ENCODE peak calls at places on chromosomes 3 and 15, in four cellular contexts. One of them, this sample, is unnamed. For H3K4me1, the result is how much of the 10 kb centered on the place peaks cover.

GRCh38 chr3:192795021-192795420 is 67.7 kb upstream of the FGF12 start:
- DNase-seq in HCT116: no peak
- DNase-seq in neural progenitor cell: no peak
- DNase-seq in pancreas: no peak
- DNase-seq in this sample: no peak

GRCh38 chr15:49471733-49472132 is 48.7 kb downstream of the FGF7 start:
- DNase-seq in pancreas: peak
- DNase-seq in neural progenitor cell: no peak
- DNase-seq in HCT116: no peak
- DNase-seq in this sample: no peak

GRCh38 chr3:100527347-100527735 is 34.9 kb downstream of the TMEM45A start:
- DNase-seq in neural progenitor cell: no peak
- DNase-seq in pancreas: no peak
- DNase-seq in HCT116: no peak
- DNase-seq in this sample: no peak

GRCh38 chr3:12796171-12797123 is at the start of gene CAND2:
- DNase-seq in neural progenitor cell: peak
- DNase-seq in HCT116: no peak
- DNase-seq in pancreas: peak
- DNase-seq in this sample: no peak

GRCh38 chr3:105158277-105158676 is 208.4 kb upstream of the ALCAM start:
- DNase-seq in neural progenitor cell: no peak
- DNase-seq in pancreas: no peak
- DNase-seq in HCT116: no peak
- DNase-seq in this sample: no peak

GRCh38 chr15:30991301-30992072 is at the start of gene MTMR10:
- DNase-seq in HCT116: peak
- DNase-seq in neural progenitor cell: peak
- DNase-seq in pancreas: peak
- DNase-seq in this sample: no peak

GRCh38 chr3:99665017-99665416 is 26.6 kb downstream of the COL8A1 start:
- DNase-seq in neural progenitor cell: no peak
- DNase-seq in HCT116: no peak
- DNase-seq in pancreas: no peak
- DNase-seq in this sample: no peak

GRCh38 chr3:123397050-123397590 is 51.8 kb downstream of the ADCY5 start:
- DNase-seq in pancreas: no peak
- DNase-seq in HCT116: no peak
- DNase-seq in neural progenitor cell: no peak
- DNase-seq in this sample: no peak

GRCh38 chr15:32641517-32642059 is at the start of gene SCG5:
- DNase-seq in pancreas: no peak
- DNase-seq in neural progenitor cell: peak
- DNase-seq in HCT116: no peak
- DNase-seq in this sample: peak

GRCh38 chr3:148075829-148076716 is 621.6 kb upstream of the AGTR1 start:
- DNase-seq in neural progenitor cell: peak
- DNase-seq in HCT116: peak
- DNase-seq in pancreas: no peak
- DNase-seq in this sample: peak

GRCh38 chr15:99054892-99055291 is 47.3 kb upstream of the PGPEP1L start:
- DNase-seq in HCT116: no peak
- DNase-seq in pancreas: no peak
- DNase-seq in neural progenitor cell: no peak
- DNase-seq in this sample: no peak

GRCh38 chr15:99452728-99453643 is 112.8 kb upstream of the MEF2A start:
- DNase-seq in neural progenitor cell: no peak
- DNase-seq in HCT116: no peak
- DNase-seq in pancreas: peak
- DNase-seq in this sample: no peak

GRCh38 chr3:154081305-154081704 is 39.9 kb upstream of the ARHGEF26 start:
- DNase-seq in pancreas: no peak
- DNase-seq in neural progenitor cell: no peak
- DNase-seq in HCT116: no peak
- DNase-seq in this sample: no peak

GRCh38 chr3:127035672-127036071 is 52.8 kb downstream of the PLXNA1 start:
- DNase-seq in pancreas: peak
- DNase-seq in HCT116: peak
- DNase-seq in neural progenitor cell: no peak
- DNase-seq in this sample: no peak

GRCh38 chr15:77493324-77493907 is 72.7 kb downstream of the HMG20A start:
- DNase-seq in HCT116: no peak
- DNase-seq in pancreas: no peak
- DNase-seq in neural progenitor cell: no peak
- DNase-seq in this sample: no peak

GRCh38 chr15:79673416-79674123 is 223.2 kb downstream of the MTHFS start:
- DNase-seq in HCT116: no peak
- DNase-seq in neural progenitor cell: peak
- DNase-seq in pancreas: no peak
- DNase-seq in this sample: no peak

GRCh38 chr3:48598323-48599076 is 3.4 kb upstream of the COL7A1 start:
- DNase-seq in neural progenitor cell: no peak
- DNase-seq in pancreas: no peak
- DNase-seq in HCT116: no peak
- DNase-seq in this sample: no peak

GRCh38 chr3:48926425-48927392 is 8.1 kb downstream of the ARIH2 start:
- DNase-seq in pancreas: no peak
- DNase-seq in HCT116: no peak
- DNase-seq in neural progenitor cell: no peak
- DNase-seq in this sample: no peak

GRCh38 chr3:194204036-194204792 is 68.3 kb downstream of the HES1 start:
- DNase-seq in pancreas: no peak
- DNase-seq in HCT116: no peak
- DNase-seq in neural progenitor cell: peak
- DNase-seq in this sample: no peak

GRCh38 chr3:76383781-76384180 is 598.4 kb upstream of the ZNF717 start:
- DNase-seq in neural progenitor cell: no peak
- DNase-seq in HCT116: no peak
- DNase-seq in pancreas: no peak
- DNase-seq in this sample: no peak

GRCh38 chr15:77964193-77964592 is 113.3 kb downstream of the TBC1D2B start:
- DNase-seq in pancreas: no peak
- DNase-seq in neural progenitor cell: no peak
- DNase-seq in HCT116: no peak
- DNase-seq in this sample: no peak

GRCh38 chr3:129606522-129607390 is at the start of gene PLXND1:
- DNase-seq in pancreas: peak
- DNase-seq in neural progenitor cell: peak
- DNase-seq in HCT116: no peak
- DNase-seq in this sample: no peak

GRCh38 chr3:48398701-48399386 is 26.8 kb downstream of the FBXW12 start:
- DNase-seq in HCT116: no peak
- DNase-seq in pancreas: no peak
- DNase-seq in neural progenitor cell: no peak
- DNase-seq in this sample: no peak

GRCh38 chr3:52399593-52399992 is 45.3 kb downstream of the SEMA3G start:
- DNase-seq in pancreas: no peak
- DNase-seq in neural progenitor cell: no peak
- DNase-seq in HCT116: no peak
- DNase-seq in this sample: no peak

GRCh38 chr3:149717391-149718056 is 34.8 kb downstream of the COMMD2 start:
- DNase-seq in neural progenitor cell: peak
- DNase-seq in pancreas: peak
- DNase-seq in HCT116: peak
- DNase-seq in this sample: peak

GRCh38 chr3:46369675-46370132 is 1.0 kb upstream of the CCR5 start:
- DNase-seq in pancreas: no peak
- DNase-seq in neural progenitor cell: no peak
- DNase-seq in HCT116: no peak
- DNase-seq in this sample: no peak

DNA sequence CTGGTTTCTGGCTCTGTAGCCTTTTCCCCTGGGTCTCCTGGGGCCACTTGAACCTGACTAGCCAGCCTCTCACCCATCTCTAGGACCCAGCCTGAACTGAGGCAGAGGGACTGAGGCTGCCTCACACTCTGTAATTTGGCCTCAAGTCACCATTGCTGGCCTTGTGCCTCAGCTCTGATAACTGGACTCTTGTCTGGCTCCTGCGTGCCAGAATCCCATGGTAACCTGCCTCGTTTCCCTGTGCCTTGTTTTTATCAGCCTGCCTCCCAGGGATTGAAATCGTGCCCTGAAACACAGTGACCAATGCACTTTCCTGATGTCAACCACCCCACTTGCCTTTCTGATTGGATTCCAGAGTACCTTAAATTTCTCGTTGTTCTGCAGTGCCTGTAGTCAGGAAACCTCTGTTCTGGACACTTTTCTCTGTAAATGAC is 27.9 kb downstream of the CRTC3 start:
- DNase-seq in neural progenitor cell: no peak
- DNase-seq in HCT116: no peak
- DNase-seq in pancreas: peak
- DNase-seq in this sample: no peak
- H3K4me1 ChIP-seq in neural progenitor cell: under half
- H3K4me1 ChIP-seq in HCT116: under half
- H3K4me1 ChIP-seq in pancreas: under half
- H3K4me1 ChIP-seq in this sample: under half

GRCh38 chr15:82020588-82020987 is 25.2 kb downstream of the MEX3B start:
- DNase-seq in pancreas: no peak
- DNase-seq in HCT116: no peak
- DNase-seq in neural progenitor cell: peak
- DNase-seq in this sample: no peak

GRCh38 chr15:82014989-82015388 is 30.8 kb downstream of the MEX3B start:
- DNase-seq in HCT116: no peak
- DNase-seq in neural progenitor cell: no peak
- DNase-seq in pancreas: no peak
- DNase-seq in this sample: no peak

GRCh38 chr15:82021992-82022391 is 23.8 kb downstream of the MEX3B start:
- DNase-seq in pancreas: no peak
- DNase-seq in HCT116: no peak
- DNase-seq in neural progenitor cell: no peak
- DNase-seq in this sample: no peak

GRCh38 chr15:82021021-82021420 is 24.8 kb downstream of the MEX3B start:
- DNase-seq in HCT116: no peak
- DNase-seq in pancreas: no peak
- DNase-seq in neural progenitor cell: no peak
- DNase-seq in this sample: no peak

GRCh38 chr15:82018201-82018600 is 27.6 kb downstream of the MEX3B start:
- DNase-seq in pancreas: no peak
- DNase-seq in neural progenitor cell: no peak
- DNase-seq in HCT116: no peak
- DNase-seq in this sample: no peak
- H3K4me1 ChIP-seq in pancreas: under half
- H3K4me1 ChIP-seq in neural progenitor cell: under half
- H3K4me1 ChIP-seq in HCT116: under half
- H3K4me1 ChIP-seq in this sample: under half

DNA sequence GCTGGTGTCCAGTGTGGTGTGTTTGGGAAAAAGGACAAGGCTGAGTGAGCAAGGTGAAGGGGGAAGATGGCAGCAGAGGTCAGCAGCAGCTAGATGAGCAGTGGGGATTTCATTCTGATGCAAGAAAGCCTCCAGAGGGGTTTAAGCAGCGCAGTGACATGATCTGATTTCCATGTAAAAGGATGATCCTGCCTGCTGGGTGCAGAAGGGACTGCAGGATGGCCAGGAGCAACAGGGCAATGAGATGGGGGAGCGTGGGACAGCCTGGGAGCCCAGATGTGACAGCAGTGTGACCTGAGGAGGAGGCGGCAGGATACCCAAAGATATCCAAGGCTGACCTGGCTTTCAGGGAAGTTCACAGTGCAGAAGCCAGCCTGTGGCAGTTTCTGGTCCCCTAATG is 6.1 kb downstream of the WNT7A start:
- DNase-seq in HCT116: no peak
- DNase-seq in pancreas: no peak
- DNase-seq in neural progenitor cell: peak
- DNase-seq in this sample: no peak
- H3K4me1 ChIP-seq in HCT116: under half
- H3K4me1 ChIP-seq in pancreas: under half
- H3K4me1 ChIP-seq in neural progenitor cell: under half
- H3K4me1 ChIP-seq in this sample: under half

GRCh38 chr15:67185621-67186225 is 68.7 kb downstream of the AAGAB start:
- DNase-seq in neural progenitor cell: no peak
- DNase-seq in HCT116: no peak
- DNase-seq in pancreas: peak
- DNase-seq in this sample: no peak
- H3K4me1 ChIP-seq in neural progenitor cell: under half
- H3K4me1 ChIP-seq in HCT116: under half
- H3K4me1 ChIP-seq in pancreas: under half
- H3K4me1 ChIP-seq in this sample: under half

GRCh38 chr3:103365467-103365866 is 930.7 kb downstream of the ZPLD1 start:
- DNase-seq in neural progenitor cell: no peak
- DNase-seq in pancreas: no peak
- DNase-seq in HCT116: no peak
- DNase-seq in this sample: no peak

GRCh38 chr3:103372031-103372430 is 937.2 kb downstream of the ZPLD1 start:
- DNase-seq in neural progenitor cell: no peak
- DNase-seq in pancreas: no peak
- DNase-seq in HCT116: no peak
- DNase-seq in this sample: no peak

DNA sequence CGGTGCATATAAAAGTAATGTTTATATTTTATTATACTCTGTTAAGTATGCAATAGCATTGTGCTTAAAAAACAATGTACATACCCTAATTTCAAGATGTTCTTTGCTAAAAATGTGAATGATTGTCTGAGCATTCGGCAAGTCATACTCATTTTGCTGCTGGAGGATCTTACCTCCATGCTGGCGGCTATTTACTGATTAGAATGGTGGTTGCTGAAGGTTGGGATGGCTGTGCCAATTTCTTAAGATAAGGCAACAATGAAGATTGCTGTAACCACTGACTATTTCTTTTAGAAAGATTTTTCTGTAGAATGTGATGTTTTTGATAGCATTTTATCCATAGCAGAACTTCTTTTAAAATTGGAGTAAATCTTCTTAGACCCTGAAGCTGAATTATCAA is 932.7 kb downstream of the ZPLD1 start:
- DNase-seq in pancreas: no peak
- DNase-seq in HCT116: no peak
- DNase-seq in neural progenitor cell: no peak
- DNase-seq in this sample: no peak
- H3K4me1 ChIP-seq in pancreas: under half
- H3K4me1 ChIP-seq in HCT116: under half
- H3K4me1 ChIP-seq in neural progenitor cell: under half
- H3K4me1 ChIP-seq in this sample: under half

DNA sequence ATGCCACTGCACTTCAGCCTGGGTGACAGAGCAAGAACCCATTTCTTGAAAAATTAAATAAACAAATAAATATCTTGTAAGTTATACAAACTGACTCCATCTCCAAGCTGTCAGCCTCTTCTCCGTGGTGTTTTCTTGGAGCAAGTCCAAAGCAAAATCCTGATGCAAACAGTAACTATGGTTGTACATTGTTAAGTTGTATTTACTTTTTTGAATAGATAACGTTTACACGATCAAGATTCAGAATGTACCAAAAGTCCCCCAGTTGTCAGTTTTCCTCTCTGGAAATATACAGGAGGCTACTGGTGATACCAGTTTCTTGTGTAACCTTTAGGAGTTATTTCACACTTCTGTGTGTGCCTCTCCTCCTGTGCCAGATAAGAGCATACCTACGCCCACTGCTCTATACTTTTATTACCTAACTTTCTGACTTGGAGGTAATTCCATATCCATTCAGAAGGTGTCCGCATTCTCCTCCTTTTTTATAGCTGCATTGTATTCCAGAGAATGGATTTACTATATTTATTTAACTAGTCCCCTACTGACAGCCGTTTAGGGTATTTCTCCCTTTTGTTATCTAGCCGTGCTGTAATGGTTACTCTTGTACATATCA is 14.2 kb downstream of the CMTM7 start:
- DNase-seq in pancreas: no peak
- DNase-seq in neural progenitor cell: no peak
- DNase-seq in HCT116: no peak
- DNase-seq in this sample: no peak
- H3K4me1 ChIP-seq in pancreas: under half
- H3K4me1 ChIP-seq in neural progenitor cell: under half
- H3K4me1 ChIP-seq in HCT116: half or more
- H3K4me1 ChIP-seq in this sample: under half

GRCh38 chr3:64342940-64343691 is 117.8 kb upstream of the PRICKLE2 start:
- DNase-seq in HCT116: no peak
- DNase-seq in neural progenitor cell: peak
- DNase-seq in pancreas: no peak
- DNase-seq in this sample: no peak
- H3K4me1 ChIP-seq in HCT116: under half
- H3K4me1 ChIP-seq in neural progenitor cell: under half
- H3K4me1 ChIP-seq in pancreas: under half
- H3K4me1 ChIP-seq in this sample: under half

This sample was measured in iPS DF 6.9.